ENCODE peak calls at places on chromosomes 4 and X, in seven cellular contexts. N is lower lobe of right lung, Y is RWPE2, G is vagina, S is gastrocnemius medialis, Z is body of pancreas, D is mammary epithelial cell. B is an unnamed sample. For H3K4me1, the result is how much of the 10 kb centered on the place peaks cover.

GRCh38 chr4:145130788-145131398 is 32.8 kb downstream of the ABCE1 start:
- DNase-seq in Y (no peak), D (peak), N (no peak), Z (no peak), G (no peak), S (no peak), B (peak)

GRCh38 chr4:7499661-7500060 is 64.9 kb upstream of the PSAPL1 start:
- DNase-seq in Y (no peak), S (no peak), N (no peak), D (no peak), G (no peak), Z (no peak), B (no peak)

GRCh38 chr4:140469806-140470733 is 28.0 kb downstream of the MGAT4D start:
- DNase-seq in Z (peak), G (no peak), D (no peak), Y (no peak), N (no peak), S (no peak), B (no peak)

GRCh38 chr4:95531141-95531540 is 17.6 kb downstream of the UNC5C start:
- DNase-seq in G (no peak), S (no peak), N (no peak), D (no peak), Y (no peak), Z (no peak), B (no peak)

GRCh38 chrX:57977992-57978391 is 67.7 kb upstream of the ZXDA start:
- DNase-seq in Z (no peak), N (no peak), Y (no peak), G (no peak), D (no peak), S (no peak), B (no peak)

GRCh38 chr4:150039790-150040189 is 38.5 kb upstream of the DCLK2 start:
- DNase-seq in G (no peak), S (no peak), Z (no peak), Y (no peak), D (no peak), N (no peak), B (no peak)

GRCh38 chr4:2827071-2827873 is 16.4 kb upstream of the ADD1 start:
- DNase-seq in D (no peak), Z (no peak), N (peak), G (no peak), Y (peak), S (no peak), B (no peak)

GRCh38 chr4:141121101-141121500 is 12.2 kb downstream of the RNF150 start:
- DNase-seq in Y (no peak), S (no peak), D (no peak), N (no peak), Z (no peak), G (no peak), B (no peak)

GRCh38 chrX:50697691-50698090 is 116.3 kb downstream of the SHROOM4 start:
- DNase-seq in D (peak), G (no peak), S (no peak), N (no peak), Y (no peak), Z (no peak), B (peak)

GRCh38 chr4:94339779-94340178 is 2.9 kb downstream of the HPGDS start:
- DNase-seq in D (no peak), N (no peak), S (no peak), Y (no peak), Z (no peak), G (no peak), B (no peak)

GRCh38 chrX:105191878-105192277 is 28.6 kb downstream of the TEX13A start:
- DNase-seq in S (no peak), Z (no peak), Y (no peak), G (no peak), D (peak), N (no peak), B (no peak)

GRCh38 chrX:39619182-39620009 is 478.4 kb downstream of the BCOR start:
- DNase-seq in Y (no peak), S (no peak), Z (peak), N (no peak), G (no peak), D (no peak), B (peak)

DNA sequence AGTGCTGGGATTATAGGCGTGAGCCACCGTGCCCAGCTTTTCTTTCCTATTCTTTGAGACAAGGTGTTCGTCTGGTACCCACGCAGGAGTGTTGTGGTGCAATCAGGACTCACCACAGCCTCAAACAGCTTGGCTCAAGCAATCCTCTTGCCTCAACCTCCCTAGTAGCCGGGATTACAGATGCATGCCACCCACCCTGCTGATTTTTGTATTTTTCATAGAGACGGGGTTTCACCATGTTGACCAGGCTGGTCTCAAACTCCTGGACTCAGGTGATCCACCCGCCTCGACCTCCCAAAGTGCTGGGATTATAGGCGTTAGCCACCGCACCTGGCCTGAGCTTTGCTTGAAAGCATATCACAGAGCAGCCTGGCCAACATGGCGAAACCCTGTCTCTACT is 1.5 kb upstream of the CRLF2 start:
- DNase-seq in N (no peak), G (no peak), D (no peak), Y (peak), S (no peak), Z (no peak), B (no peak)
- H3K27ac ChIP-seq in N (no peak), G (no peak), D (no peak), Y (no peak), S (no peak), Z (no peak), B (no peak)

DNA sequence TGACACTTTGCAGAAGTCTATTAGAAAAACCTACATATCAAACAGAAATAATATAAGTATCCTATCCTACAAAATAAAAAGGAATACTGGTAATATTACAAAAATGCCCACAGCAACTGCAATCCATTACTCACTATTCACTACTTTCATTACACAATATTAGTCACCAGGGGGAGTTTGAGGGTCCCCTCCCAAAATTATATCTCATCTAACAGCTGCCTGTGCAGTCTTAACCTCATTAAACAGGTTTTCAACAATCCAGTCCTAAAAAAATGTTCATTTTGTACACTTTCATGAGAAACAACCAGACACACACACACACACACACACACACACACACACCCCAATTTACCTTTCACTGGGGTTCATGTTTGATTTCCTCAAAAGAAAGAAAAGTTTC is 2.9 kb downstream of the CLOCK start:
- DNase-seq in D (no peak), S (no peak), Y (no peak), Z (no peak), G (no peak), N (no peak), B (peak)
- TF ChIP-seq CTCF in D (no peak), S (no peak), Y (peak), Z (no peak), G (no peak), N (no peak), B (peak)

DNA sequence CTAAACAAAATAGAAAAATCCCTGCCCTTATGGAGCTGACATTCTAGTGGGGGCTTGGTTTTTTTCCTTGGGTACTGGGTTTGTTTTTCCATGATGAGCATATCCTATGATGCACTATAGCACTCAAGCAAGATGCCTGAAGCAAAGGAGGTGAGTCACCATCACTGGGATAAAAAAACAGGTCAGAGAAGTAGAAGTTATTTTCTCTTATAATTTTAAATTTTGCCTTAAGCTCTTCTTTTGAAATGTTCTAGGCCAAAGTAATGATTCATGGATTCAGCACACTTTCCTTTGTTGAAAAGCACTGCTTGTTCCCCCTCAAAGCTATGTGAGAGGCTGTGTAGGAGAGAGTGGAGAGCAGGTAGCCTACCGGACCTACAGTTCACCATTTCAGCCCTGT is 15.2 kb upstream of the CXCL2 start:
- DNase-seq in Y (no peak), S (no peak), Z (no peak), N (no peak), D (peak), G (no peak), B (peak)
- H3K4me1 ChIP-seq in Y (half or more), S (under half), Z (under half), N (under half), D (half or more), G (under half), B (half or more)

DNA sequence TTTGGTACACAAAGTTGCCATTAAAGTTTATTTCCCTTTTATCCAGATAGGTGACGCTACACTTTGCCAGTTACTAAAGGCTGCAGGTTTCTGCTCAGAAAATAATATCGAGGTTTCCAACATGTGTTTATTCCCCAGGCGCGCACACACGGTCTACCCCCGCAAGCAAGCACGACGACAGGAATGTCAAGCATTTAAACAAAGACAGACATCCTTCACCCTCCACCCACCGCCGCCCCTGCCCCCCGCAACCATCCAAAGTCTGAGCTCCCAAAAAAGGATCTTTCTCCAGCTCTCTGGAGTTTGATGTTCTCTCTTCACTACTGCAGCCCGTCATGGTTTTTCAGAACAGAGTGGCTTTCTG is 1.3 kb upstream of the PCDH7 start:
- DNase-seq in S (no peak), Z (no peak), D (peak), N (no peak), Y (no peak), G (no peak), B (no peak)
- H3K27ac ChIP-seq in S (no peak), Z (no peak), D (peak), N (no peak), Y (peak), G (peak), B (peak)

GRCh38 chr4:137610960-137611359 is 78.7 kb upstream of the PCDH18 start:
- DNase-seq in D (no peak), Z (no peak), S (no peak), G (no peak), N (no peak), Y (no peak), B (no peak)
- TF ChIP-seq CTCF in D (peak), Z (no peak), S (no peak), G (peak), N (no peak), Y (peak), B (peak)

B was measured in foreskin keratinocyte.